ENCODE peak calls at places on chromosome 17, in four cellular contexts. One of them, this sample, is unnamed.

GRCh38 chr17:45284176-45285140 is 22.6 kb upstream of the SPATA32 start:
- DNase-seq in left ventricle myocardium inferior: peak; percentile 75
- DNase-seq in adrenal gland: peak; percentile 18
- DNase-seq in aorta: no peak
- DNase-seq in this sample: no peak

GRCh38 chr17:16496820-16497489 is 5.0 kb upstream of the LRRC75A start:
- DNase-seq in adrenal gland: no peak
- DNase-seq in left ventricle myocardium inferior: no peak
- DNase-seq in aorta: peak; percentile 23
- DNase-seq in this sample: no peak

GRCh38 chr17:55264273-55264639 is 504 bp upstream of the HLF start:
- DNase-seq in aorta: no peak
- DNase-seq in adrenal gland: no peak
- DNase-seq in left ventricle myocardium inferior: no peak
- DNase-seq in this sample: no peak

GRCh38 chr17:43854498-43854897 is 7.5 kb downstream of the CD300LG start:
- DNase-seq in aorta: no peak
- DNase-seq in left ventricle myocardium inferior: no peak
- DNase-seq in adrenal gland: no peak
- DNase-seq in this sample: no peak

GRCh38 chr17:78658281-78658785 is 81.1 kb upstream of the DNAH17 start:
- DNase-seq in adrenal gland: no peak
- DNase-seq in aorta: no peak
- DNase-seq in left ventricle myocardium inferior: no peak
- DNase-seq in this sample: no peak

GRCh38 chr17:74680941-74681340 is 31.8 kb downstream of the CD300LF start:
- DNase-seq in adrenal gland: no peak
- DNase-seq in left ventricle myocardium inferior: no peak
- DNase-seq in aorta: no peak
- DNase-seq in this sample: no peak

GRCh38 chr17:74325743-74326379 is at the start of gene KIF19:
- DNase-seq in left ventricle myocardium inferior: peak; percentile 56
- DNase-seq in aorta: no peak
- DNase-seq in adrenal gland: peak; percentile 35
- DNase-seq in this sample: no peak

GRCh38 chr17:16215965-16216316 is 607 bp upstream of the NCOR1 start:
- DNase-seq in left ventricle myocardium inferior: no peak
- DNase-seq in aorta: no peak
- DNase-seq in adrenal gland: no peak
- DNase-seq in this sample: no peak

DNA sequence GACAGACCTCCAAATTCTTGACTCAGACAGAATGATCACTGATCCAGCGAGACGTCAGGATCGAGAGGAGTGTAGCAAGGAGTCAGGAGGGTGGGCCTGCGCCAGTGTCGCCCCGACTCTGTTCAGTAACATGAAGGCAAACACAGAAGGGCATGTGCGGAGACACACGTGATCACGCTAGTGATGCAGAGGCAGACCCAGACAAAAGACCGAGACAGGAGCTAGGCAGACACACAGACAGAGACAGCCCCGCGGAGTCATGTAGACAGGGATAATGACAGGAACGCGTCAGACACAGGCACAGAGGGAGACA is 7.2 kb downstream of the KDM6B start:
- DNase-seq in left ventricle myocardium inferior: no peak
- DNase-seq in aorta: no peak
- DNase-seq in adrenal gland: no peak
- DNase-seq in this sample: no peak
- H3K27ac ChIP-seq in left ventricle myocardium inferior: peak overlapping the region; percentile 96
- H3K27ac ChIP-seq in aorta: peak overlapping the region; percentile 91
- H3K27ac ChIP-seq in adrenal gland: peak overlapping the region; percentile 99
- H3K27ac ChIP-seq in this sample: peak overlapping the region; percentile 97

GRCh38 chr17:49580981-49581644 is 5.4 kb downstream of the NXPH3 start:
- DNase-seq in adrenal gland: no peak
- DNase-seq in aorta: no peak
- DNase-seq in left ventricle myocardium inferior: no peak
- DNase-seq in this sample: no peak
- H3K27ac ChIP-seq in adrenal gland: no peak overlapping the region
- H3K27ac ChIP-seq in aorta: peak overlapping the region; percentile 1
- H3K27ac ChIP-seq in left ventricle myocardium inferior: no peak overlapping the region
- H3K27ac ChIP-seq in this sample: no peak overlapping the region

GRCh38 chr17:47224971-47225370 is 15.8 kb downstream of the MYL4 start:
- DNase-seq in adrenal gland: no peak
- DNase-seq in left ventricle myocardium inferior: no peak
- DNase-seq in aorta: no peak
- DNase-seq in this sample: no peak
- H3K27ac ChIP-seq in adrenal gland: peak overlapping the region; percentile 88
- H3K27ac ChIP-seq in left ventricle myocardium inferior: peak overlapping the region; percentile 93
- H3K27ac ChIP-seq in aorta: peak overlapping the region; percentile 98
- H3K27ac ChIP-seq in this sample: peak overlapping the region; percentile 63

GRCh38 chr17:57270801-57271245 is 14.5 kb downstream of the MSI2 start:
- DNase-seq in aorta: no peak
- DNase-seq in adrenal gland: no peak
- DNase-seq in left ventricle myocardium inferior: no peak
- DNase-seq in this sample: no peak

GRCh38 chr17:57273471-57273870 is 17.1 kb downstream of the MSI2 start:
- DNase-seq in left ventricle myocardium inferior: no peak
- DNase-seq in adrenal gland: no peak
- DNase-seq in aorta: no peak
- DNase-seq in this sample: no peak

GRCh38 chr17:57269598-57270255 is 13.4 kb downstream of the MSI2 start:
- DNase-seq in left ventricle myocardium inferior: no peak
- DNase-seq in aorta: no peak
- DNase-seq in adrenal gland: no peak
- DNase-seq in this sample: no peak

GRCh38 chr17:57274162-57274561 is 17.8 kb downstream of the MSI2 start:
- DNase-seq in aorta: no peak
- DNase-seq in left ventricle myocardium inferior: no peak
- DNase-seq in adrenal gland: no peak
- DNase-seq in this sample: no peak

GRCh38 chr17:57271821-57272220 is 15.5 kb downstream of the MSI2 start:
- DNase-seq in adrenal gland: no peak
- DNase-seq in left ventricle myocardium inferior: no peak
- DNase-seq in aorta: no peak
- DNase-seq in this sample: peak; percentile 86
- H3K27ac ChIP-seq in adrenal gland: peak overlapping the region; percentile 51
- H3K27ac ChIP-seq in left ventricle myocardium inferior: no peak overlapping the region
- H3K27ac ChIP-seq in aorta: no peak overlapping the region
- H3K27ac ChIP-seq in this sample: peak overlapping the region; percentile 86

GRCh38 chr17:9255838-9256237 is 234.5 kb downstream of the NTN1 start:
- DNase-seq in adrenal gland: no peak
- DNase-seq in aorta: no peak
- DNase-seq in left ventricle myocardium inferior: no peak
- DNase-seq in this sample: no peak

GRCh38 chr17:9256944-9257629 is 235.8 kb downstream of the NTN1 start:
- DNase-seq in left ventricle myocardium inferior: no peak
- DNase-seq in adrenal gland: no peak
- DNase-seq in aorta: no peak
- DNase-seq in this sample: no peak

GRCh38 chr17:9256361-9256943 is 235.1 kb downstream of the NTN1 start:
- DNase-seq in left ventricle myocardium inferior: no peak
- DNase-seq in aorta: no peak
- DNase-seq in adrenal gland: no peak
- DNase-seq in this sample: no peak

GRCh38 chr17:9259419-9259818 is 238.1 kb downstream of the NTN1 start:
- DNase-seq in adrenal gland: peak; percentile 34
- DNase-seq in left ventricle myocardium inferior: peak; percentile 39
- DNase-seq in aorta: no peak
- DNase-seq in this sample: no peak

DNA sequence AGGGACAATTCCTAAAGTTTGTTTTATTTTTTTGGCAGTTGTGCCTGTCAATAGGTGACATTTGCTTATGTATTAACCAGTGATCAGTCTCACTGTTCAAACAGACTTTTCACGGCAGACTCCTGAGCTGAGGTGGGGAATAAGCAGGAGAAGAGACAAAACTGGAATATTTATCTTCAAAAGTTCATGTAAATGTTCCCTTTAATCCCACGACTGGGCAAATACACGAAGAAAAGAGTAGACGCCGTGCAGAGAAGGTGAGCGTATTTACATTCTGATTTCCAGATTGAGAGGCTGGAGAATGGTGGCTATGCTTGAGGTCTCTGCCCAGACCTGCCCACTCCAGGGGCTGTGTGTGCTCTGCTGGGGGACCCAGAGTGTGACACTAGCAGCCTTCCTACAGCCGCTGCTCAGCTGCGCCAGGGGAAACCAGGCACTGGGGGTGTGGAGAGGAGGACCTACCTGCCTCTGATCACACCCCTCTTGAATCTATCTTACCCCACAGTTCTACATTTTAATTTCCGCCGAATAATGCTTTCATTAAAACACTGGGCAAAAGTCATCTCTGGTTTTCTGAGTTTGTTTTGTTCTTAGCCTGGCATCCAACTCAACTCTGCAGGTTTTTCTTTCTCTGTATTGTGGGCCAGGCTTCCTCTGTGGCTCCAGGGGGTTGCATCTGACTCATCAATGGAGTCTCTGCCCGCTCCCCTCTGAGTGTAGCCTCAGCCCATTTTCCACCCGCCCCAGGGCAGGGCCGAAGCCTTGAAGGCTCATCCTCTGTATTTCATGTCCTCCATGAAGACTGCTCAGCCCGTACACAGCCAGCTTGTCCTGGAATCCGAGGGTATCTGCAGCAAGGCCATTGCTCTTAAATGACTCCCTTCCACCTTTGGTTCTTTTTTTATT is 237.1 kb downstream of the NTN1 start:
- DNase-seq in left ventricle myocardium inferior: no peak
- DNase-seq in adrenal gland: no peak
- DNase-seq in aorta: no peak
- DNase-seq in this sample: no peak
- H3K27ac ChIP-seq in left ventricle myocardium inferior: no peak overlapping the region
- H3K27ac ChIP-seq in adrenal gland: no peak overlapping the region
- H3K27ac ChIP-seq in aorta: no peak overlapping the region
- H3K27ac ChIP-seq in this sample: no peak overlapping the region